ENCODE peak calls at places on chromosomes 12 and 14, in six cellular contexts. I is NCI-H1092 treated with DMSO at 0.1 percent for 48 hours, E is KBM-7, G is uterus, D is HEK293T, K is HuH-7.5. Y is an unnamed sample.

GRCh38 chr12:50581226-50582184 is 76.7 kb downstream of the DIP2B start:
- DNase-seq in I (no peak), E (no peak), G (no peak), D (no peak), K (no peak), Y (no peak)

GRCh38 chr12:130555628-130556485 is 160.2 kb downstream of the RIMBP2 start:
- DNase-seq in I (peak; percentile 89), E (no peak), G (no peak), D (no peak), K (no peak), Y (no peak)

GRCh38 chr12:95262808-95263207 is 45.2 kb downstream of the VEZT start:
- DNase-seq in I (no peak), E (no peak), G (no peak), D (no peak), K (no peak), Y (no peak)

GRCh38 chr12:1619599-1619998 is 9.4 kb upstream of the WNT5B start:
- DNase-seq in I (no peak), E (no peak), G (no peak), D (no peak), K (no peak), Y (no peak)

GRCh38 chr14:33810308-33810707 is 140.6 kb downstream of the EGLN3 start:
- DNase-seq in I (no peak), E (no peak), G (no peak), D (no peak), K (no peak), Y (no peak)

GRCh38 chr14:106831322-106831720 is 1304.9 kb downstream of the TMEM121 start:
- DNase-seq in I (no peak), E (peak; percentile 56), G (no peak), D (no peak), K (no peak), Y (no peak)

GRCh38 chr14:105209646-105210045 is 28.5 kb upstream of the NUDT14 start:
- DNase-seq in I (no peak), E (no peak), G (no peak), D (no peak), K (no peak), Y (no peak)

GRCh38 chr12:5395443-5396401 is 36.2 kb upstream of the NTF3 start:
- DNase-seq in I (peak; percentile 81), E (peak; percentile 9), G (peak; percentile 23), D (no peak), K (no peak), Y (no peak)